ENCODE peak calls at places on chromosomes 13 and 19, in ten cellular contexts. One of them, this sample, is unnamed.

GRCh38 chr19:46000497-46001246 is 5.4 kb downstream of the CCDC61 start:
- DNase-seq in left ventricle myocardium superior: peak
- DNase-seq in mucosa of descending colon: peak
- DNase-seq in neural progenitor cell: peak
- DNase-seq in NCI-H748 treated with DMSO at 0.1 percent for 48 hours: peak
- DNase-seq in stimulated activated CD4-positive, alpha-beta T cell treated with anti-CD3 and anti-CD28 coated beads, Interleukin-2, amount 100 ng/mL, for 48 hours: peak
- DNase-seq in activated T-helper 1 cell treated with anti-CD3 and anti-CD28 coated beads, Interleukin-12 subunit alpha, Interleukin-12 subunit beta, Interleukin-2, Interleukin-4 antibody, amounts not matched to agents 30 ng/mL and 10 ng/mL and 1 ng/mL, durations not matched to agents 14 hours and 24 hours and 36 hours: peak
- DNase-seq in amygdala: no peak
- DNase-seq in effector memory CD8-positive, alpha-beta T cell: peak
- DNase-seq in ureter: no peak
- DNase-seq in this sample: peak

GRCh38 chr13:73364706-73365105 is 305.9 kb downstream of the KLF5 start:
- DNase-seq in activated T-helper 1 cell treated with anti-CD3 and anti-CD28 coated beads, Interleukin-12 subunit alpha, Interleukin-12 subunit beta, Interleukin-2, Interleukin-4 antibody, amounts not matched to agents 30 ng/mL and 10 ng/mL and 1 ng/mL, durations not matched to agents 14 hours and 24 hours and 36 hours: no peak
- DNase-seq in amygdala: no peak
- DNase-seq in left ventricle myocardium superior: no peak
- DNase-seq in ureter: no peak
- DNase-seq in neural progenitor cell: no peak
- DNase-seq in stimulated activated CD4-positive, alpha-beta T cell treated with anti-CD3 and anti-CD28 coated beads, Interleukin-2, amount 100 ng/mL, for 48 hours: no peak
- DNase-seq in effector memory CD8-positive, alpha-beta T cell: no peak
- DNase-seq in NCI-H748 treated with DMSO at 0.1 percent for 48 hours: peak
- DNase-seq in mucosa of descending colon: peak
- DNase-seq in this sample: no peak

GRCh38 chr19:12796146-12797071 is 5.1 kb downstream of the JUNB start:
- DNase-seq in ureter: peak
- DNase-seq in effector memory CD8-positive, alpha-beta T cell: peak
- DNase-seq in amygdala: peak
- DNase-seq in activated T-helper 1 cell treated with anti-CD3 and anti-CD28 coated beads, Interleukin-12 subunit alpha, Interleukin-12 subunit beta, Interleukin-2, Interleukin-4 antibody, amounts not matched to agents 30 ng/mL and 10 ng/mL and 1 ng/mL, durations not matched to agents 14 hours and 24 hours and 36 hours: peak
- DNase-seq in neural progenitor cell: peak
- DNase-seq in stimulated activated CD4-positive, alpha-beta T cell treated with anti-CD3 and anti-CD28 coated beads, Interleukin-2, amount 100 ng/mL, for 48 hours: peak
- DNase-seq in NCI-H748 treated with DMSO at 0.1 percent for 48 hours: peak
- DNase-seq in left ventricle myocardium superior: peak
- DNase-seq in mucosa of descending colon: peak
- DNase-seq in this sample: peak

GRCh38 chr13:25132984-25133383 is 37.0 kb downstream of the PABPC3 start:
- DNase-seq in neural progenitor cell: no peak
- DNase-seq in mucosa of descending colon: no peak
- DNase-seq in activated T-helper 1 cell treated with anti-CD3 and anti-CD28 coated beads, Interleukin-12 subunit alpha, Interleukin-12 subunit beta, Interleukin-2, Interleukin-4 antibody, amounts not matched to agents 30 ng/mL and 10 ng/mL and 1 ng/mL, durations not matched to agents 14 hours and 24 hours and 36 hours: no peak
- DNase-seq in ureter: no peak
- DNase-seq in effector memory CD8-positive, alpha-beta T cell: no peak
- DNase-seq in stimulated activated CD4-positive, alpha-beta T cell treated with anti-CD3 and anti-CD28 coated beads, Interleukin-2, amount 100 ng/mL, for 48 hours: no peak
- DNase-seq in NCI-H748 treated with DMSO at 0.1 percent for 48 hours: no peak
- DNase-seq in amygdala: no peak
- DNase-seq in left ventricle myocardium superior: no peak
- DNase-seq in this sample: no peak

GRCh38 chr19:9721861-9722260 is 46.7 kb downstream of the ZNF846 start:
- DNase-seq in NCI-H748 treated with DMSO at 0.1 percent for 48 hours: no peak
- DNase-seq in left ventricle myocardium superior: no peak
- DNase-seq in stimulated activated CD4-positive, alpha-beta T cell treated with anti-CD3 and anti-CD28 coated beads, Interleukin-2, amount 100 ng/mL, for 48 hours: no peak
- DNase-seq in amygdala: no peak
- DNase-seq in neural progenitor cell: peak
- DNase-seq in ureter: no peak
- DNase-seq in effector memory CD8-positive, alpha-beta T cell: no peak
- DNase-seq in mucosa of descending colon: no peak
- DNase-seq in activated T-helper 1 cell treated with anti-CD3 and anti-CD28 coated beads, Interleukin-12 subunit alpha, Interleukin-12 subunit beta, Interleukin-2, Interleukin-4 antibody, amounts not matched to agents 30 ng/mL and 10 ng/mL and 1 ng/mL, durations not matched to agents 14 hours and 24 hours and 36 hours: no peak
- DNase-seq in this sample: no peak

GRCh38 chr13:74868044-74868443 is 613.9 kb downstream of the TBC1D4 start:
- DNase-seq in ureter: no peak
- DNase-seq in mucosa of descending colon: no peak
- DNase-seq in NCI-H748 treated with DMSO at 0.1 percent for 48 hours: no peak
- DNase-seq in amygdala: no peak
- DNase-seq in activated T-helper 1 cell treated with anti-CD3 and anti-CD28 coated beads, Interleukin-12 subunit alpha, Interleukin-12 subunit beta, Interleukin-2, Interleukin-4 antibody, amounts not matched to agents 30 ng/mL and 10 ng/mL and 1 ng/mL, durations not matched to agents 14 hours and 24 hours and 36 hours: no peak
- DNase-seq in left ventricle myocardium superior: no peak
- DNase-seq in stimulated activated CD4-positive, alpha-beta T cell treated with anti-CD3 and anti-CD28 coated beads, Interleukin-2, amount 100 ng/mL, for 48 hours: no peak
- DNase-seq in neural progenitor cell: no peak
- DNase-seq in effector memory CD8-positive, alpha-beta T cell: no peak
- DNase-seq in this sample: no peak

GRCh38 chr13:74134777-74135305 is 637 bp upstream of the KLF12 start:
- DNase-seq in NCI-H748 treated with DMSO at 0.1 percent for 48 hours: peak
- DNase-seq in mucosa of descending colon: peak
- DNase-seq in stimulated activated CD4-positive, alpha-beta T cell treated with anti-CD3 and anti-CD28 coated beads, Interleukin-2, amount 100 ng/mL, for 48 hours: peak
- DNase-seq in activated T-helper 1 cell treated with anti-CD3 and anti-CD28 coated beads, Interleukin-12 subunit alpha, Interleukin-12 subunit beta, Interleukin-2, Interleukin-4 antibody, amounts not matched to agents 30 ng/mL and 10 ng/mL and 1 ng/mL, durations not matched to agents 14 hours and 24 hours and 36 hours: peak
- DNase-seq in neural progenitor cell: peak
- DNase-seq in effector memory CD8-positive, alpha-beta T cell: peak
- DNase-seq in left ventricle myocardium superior: peak
- DNase-seq in amygdala: no peak
- DNase-seq in ureter: no peak
- DNase-seq in this sample: peak

GRCh38 chr19:1729568-1729925 is 23.8 kb upstream of the ONECUT3 start:
- DNase-seq in stimulated activated CD4-positive, alpha-beta T cell treated with anti-CD3 and anti-CD28 coated beads, Interleukin-2, amount 100 ng/mL, for 48 hours: no peak
- DNase-seq in amygdala: no peak
- DNase-seq in ureter: no peak
- DNase-seq in mucosa of descending colon: no peak
- DNase-seq in effector memory CD8-positive, alpha-beta T cell: no peak
- DNase-seq in neural progenitor cell: no peak
- DNase-seq in activated T-helper 1 cell treated with anti-CD3 and anti-CD28 coated beads, Interleukin-12 subunit alpha, Interleukin-12 subunit beta, Interleukin-2, Interleukin-4 antibody, amounts not matched to agents 30 ng/mL and 10 ng/mL and 1 ng/mL, durations not matched to agents 14 hours and 24 hours and 36 hours: no peak
- DNase-seq in NCI-H748 treated with DMSO at 0.1 percent for 48 hours: no peak
- DNase-seq in left ventricle myocardium superior: no peak
- DNase-seq in this sample: no peak

GRCh38 chr19:42267644-42268141 is 1.4 kb upstream of the CIC start:
- DNase-seq in neural progenitor cell: no peak
- DNase-seq in mucosa of descending colon: no peak
- DNase-seq in left ventricle myocardium superior: no peak
- DNase-seq in ureter: no peak
- DNase-seq in NCI-H748 treated with DMSO at 0.1 percent for 48 hours: no peak
- DNase-seq in activated T-helper 1 cell treated with anti-CD3 and anti-CD28 coated beads, Interleukin-12 subunit alpha, Interleukin-12 subunit beta, Interleukin-2, Interleukin-4 antibody, amounts not matched to agents 30 ng/mL and 10 ng/mL and 1 ng/mL, durations not matched to agents 14 hours and 24 hours and 36 hours: no peak
- DNase-seq in effector memory CD8-positive, alpha-beta T cell: no peak
- DNase-seq in stimulated activated CD4-positive, alpha-beta T cell treated with anti-CD3 and anti-CD28 coated beads, Interleukin-2, amount 100 ng/mL, for 48 hours: no peak
- DNase-seq in amygdala: no peak
- DNase-seq in this sample: no peak

GRCh38 chr13:83881917-83882625 is at the start of gene SLITRK1:
- DNase-seq in NCI-H748 treated with DMSO at 0.1 percent for 48 hours: peak
- DNase-seq in activated T-helper 1 cell treated with anti-CD3 and anti-CD28 coated beads, Interleukin-12 subunit alpha, Interleukin-12 subunit beta, Interleukin-2, Interleukin-4 antibody, amounts not matched to agents 30 ng/mL and 10 ng/mL and 1 ng/mL, durations not matched to agents 14 hours and 24 hours and 36 hours: peak
- DNase-seq in stimulated activated CD4-positive, alpha-beta T cell treated with anti-CD3 and anti-CD28 coated beads, Interleukin-2, amount 100 ng/mL, for 48 hours: no peak
- DNase-seq in ureter: no peak
- DNase-seq in neural progenitor cell: peak
- DNase-seq in left ventricle myocardium superior: peak
- DNase-seq in amygdala: peak
- DNase-seq in effector memory CD8-positive, alpha-beta T cell: peak
- DNase-seq in mucosa of descending colon: peak
- DNase-seq in this sample: peak

GRCh38 chr13:33279898-33280549 is 5.5 kb downstream of the STARD13 start:
- DNase-seq in neural progenitor cell: no peak
- DNase-seq in stimulated activated CD4-positive, alpha-beta T cell treated with anti-CD3 and anti-CD28 coated beads, Interleukin-2, amount 100 ng/mL, for 48 hours: no peak
- DNase-seq in ureter: no peak
- DNase-seq in effector memory CD8-positive, alpha-beta T cell: no peak
- DNase-seq in activated T-helper 1 cell treated with anti-CD3 and anti-CD28 coated beads, Interleukin-12 subunit alpha, Interleukin-12 subunit beta, Interleukin-2, Interleukin-4 antibody, amounts not matched to agents 30 ng/mL and 10 ng/mL and 1 ng/mL, durations not matched to agents 14 hours and 24 hours and 36 hours: no peak
- DNase-seq in amygdala: no peak
- DNase-seq in NCI-H748 treated with DMSO at 0.1 percent for 48 hours: no peak
- DNase-seq in mucosa of descending colon: no peak
- DNase-seq in left ventricle myocardium superior: no peak
- DNase-seq in this sample: no peak

GRCh38 chr19:6425732-6426686 is 1.4 kb upstream of the KHSRP start:
- DNase-seq in mucosa of descending colon: peak
- DNase-seq in left ventricle myocardium superior: no peak
- DNase-seq in stimulated activated CD4-positive, alpha-beta T cell treated with anti-CD3 and anti-CD28 coated beads, Interleukin-2, amount 100 ng/mL, for 48 hours: no peak
- DNase-seq in activated T-helper 1 cell treated with anti-CD3 and anti-CD28 coated beads, Interleukin-12 subunit alpha, Interleukin-12 subunit beta, Interleukin-2, Interleukin-4 antibody, amounts not matched to agents 30 ng/mL and 10 ng/mL and 1 ng/mL, durations not matched to agents 14 hours and 24 hours and 36 hours: no peak
- DNase-seq in neural progenitor cell: no peak
- DNase-seq in ureter: no peak
- DNase-seq in effector memory CD8-positive, alpha-beta T cell: no peak
- DNase-seq in amygdala: no peak
- DNase-seq in NCI-H748 treated with DMSO at 0.1 percent for 48 hours: no peak
- DNase-seq in this sample: no peak

GRCh38 chr13:51330741-51331140 is 8.8 kb upstream of the SERPINE3 start:
- DNase-seq in NCI-H748 treated with DMSO at 0.1 percent for 48 hours: no peak
- DNase-seq in stimulated activated CD4-positive, alpha-beta T cell treated with anti-CD3 and anti-CD28 coated beads, Interleukin-2, amount 100 ng/mL, for 48 hours: no peak
- DNase-seq in effector memory CD8-positive, alpha-beta T cell: no peak
- DNase-seq in activated T-helper 1 cell treated with anti-CD3 and anti-CD28 coated beads, Interleukin-12 subunit alpha, Interleukin-12 subunit beta, Interleukin-2, Interleukin-4 antibody, amounts not matched to agents 30 ng/mL and 10 ng/mL and 1 ng/mL, durations not matched to agents 14 hours and 24 hours and 36 hours: no peak
- DNase-seq in amygdala: no peak
- DNase-seq in neural progenitor cell: no peak
- DNase-seq in ureter: no peak
- DNase-seq in left ventricle myocardium superior: no peak
- DNase-seq in mucosa of descending colon: no peak
- DNase-seq in this sample: no peak

GRCh38 chr19:43776285-43776684 is 4.5 kb downstream of the KCNN4 start:
- DNase-seq in left ventricle myocardium superior: no peak
- DNase-seq in activated T-helper 1 cell treated with anti-CD3 and anti-CD28 coated beads, Interleukin-12 subunit alpha, Interleukin-12 subunit beta, Interleukin-2, Interleukin-4 antibody, amounts not matched to agents 30 ng/mL and 10 ng/mL and 1 ng/mL, durations not matched to agents 14 hours and 24 hours and 36 hours: no peak
- DNase-seq in amygdala: no peak
- DNase-seq in stimulated activated CD4-positive, alpha-beta T cell treated with anti-CD3 and anti-CD28 coated beads, Interleukin-2, amount 100 ng/mL, for 48 hours: no peak
- DNase-seq in effector memory CD8-positive, alpha-beta T cell: no peak
- DNase-seq in neural progenitor cell: no peak
- DNase-seq in ureter: no peak
- DNase-seq in NCI-H748 treated with DMSO at 0.1 percent for 48 hours: no peak
- DNase-seq in mucosa of descending colon: no peak
- DNase-seq in this sample: no peak

GRCh38 chr13:111410232-111411021 is 90.0 kb downstream of the TEX29 start:
- DNase-seq in ureter: no peak
- DNase-seq in amygdala: no peak
- DNase-seq in stimulated activated CD4-positive, alpha-beta T cell treated with anti-CD3 and anti-CD28 coated beads, Interleukin-2, amount 100 ng/mL, for 48 hours: no peak
- DNase-seq in neural progenitor cell: no peak
- DNase-seq in activated T-helper 1 cell treated with anti-CD3 and anti-CD28 coated beads, Interleukin-12 subunit alpha, Interleukin-12 subunit beta, Interleukin-2, Interleukin-4 antibody, amounts not matched to agents 30 ng/mL and 10 ng/mL and 1 ng/mL, durations not matched to agents 14 hours and 24 hours and 36 hours: no peak
- DNase-seq in left ventricle myocardium superior: no peak
- DNase-seq in NCI-H748 treated with DMSO at 0.1 percent for 48 hours: no peak
- DNase-seq in mucosa of descending colon: peak
- DNase-seq in effector memory CD8-positive, alpha-beta T cell: no peak
- DNase-seq in this sample: no peak

GRCh38 chr13:95002126-95002525 is 289.8 kb upstream of the SOX21 start:
- DNase-seq in amygdala: no peak
- DNase-seq in NCI-H748 treated with DMSO at 0.1 percent for 48 hours: no peak
- DNase-seq in mucosa of descending colon: no peak
- DNase-seq in stimulated activated CD4-positive, alpha-beta T cell treated with anti-CD3 and anti-CD28 coated beads, Interleukin-2, amount 100 ng/mL, for 48 hours: no peak
- DNase-seq in left ventricle myocardium superior: no peak
- DNase-seq in effector memory CD8-positive, alpha-beta T cell: no peak
- DNase-seq in activated T-helper 1 cell treated with anti-CD3 and anti-CD28 coated beads, Interleukin-12 subunit alpha, Interleukin-12 subunit beta, Interleukin-2, Interleukin-4 antibody, amounts not matched to agents 30 ng/mL and 10 ng/mL and 1 ng/mL, durations not matched to agents 14 hours and 24 hours and 36 hours: no peak
- DNase-seq in neural progenitor cell: no peak
- DNase-seq in ureter: no peak
- DNase-seq in this sample: no peak

GRCh38 chr13:80361883-80362327 is 21.0 kb upstream of the SPRY2 start:
- DNase-seq in mucosa of descending colon: peak
- DNase-seq in amygdala: no peak
- DNase-seq in activated T-helper 1 cell treated with anti-CD3 and anti-CD28 coated beads, Interleukin-12 subunit alpha, Interleukin-12 subunit beta, Interleukin-2, Interleukin-4 antibody, amounts not matched to agents 30 ng/mL and 10 ng/mL and 1 ng/mL, durations not matched to agents 14 hours and 24 hours and 36 hours: no peak
- DNase-seq in ureter: no peak
- DNase-seq in effector memory CD8-positive, alpha-beta T cell: no peak
- DNase-seq in NCI-H748 treated with DMSO at 0.1 percent for 48 hours: no peak
- DNase-seq in left ventricle myocardium superior: no peak
- DNase-seq in stimulated activated CD4-positive, alpha-beta T cell treated with anti-CD3 and anti-CD28 coated beads, Interleukin-2, amount 100 ng/mL, for 48 hours: no peak
- DNase-seq in neural progenitor cell: peak
- DNase-seq in this sample: no peak

GRCh38 chr13:33825083-33825482 is 7.1 kb downstream of the RFC3 start:
- DNase-seq in mucosa of descending colon: no peak
- DNase-seq in ureter: no peak
- DNase-seq in effector memory CD8-positive, alpha-beta T cell: no peak
- DNase-seq in activated T-helper 1 cell treated with anti-CD3 and anti-CD28 coated beads, Interleukin-12 subunit alpha, Interleukin-12 subunit beta, Interleukin-2, Interleukin-4 antibody, amounts not matched to agents 30 ng/mL and 10 ng/mL and 1 ng/mL, durations not matched to agents 14 hours and 24 hours and 36 hours: no peak
- DNase-seq in NCI-H748 treated with DMSO at 0.1 percent for 48 hours: no peak
- DNase-seq in amygdala: no peak
- DNase-seq in stimulated activated CD4-positive, alpha-beta T cell treated with anti-CD3 and anti-CD28 coated beads, Interleukin-2, amount 100 ng/mL, for 48 hours: no peak
- DNase-seq in left ventricle myocardium superior: no peak
- DNase-seq in neural progenitor cell: no peak
- DNase-seq in this sample: no peak

GRCh38 chr13:36151591-36151990 is 20.4 kb upstream of the DCLK1 start:
- DNase-seq in activated T-helper 1 cell treated with anti-CD3 and anti-CD28 coated beads, Interleukin-12 subunit alpha, Interleukin-12 subunit beta, Interleukin-2, Interleukin-4 antibody, amounts not matched to agents 30 ng/mL and 10 ng/mL and 1 ng/mL, durations not matched to agents 14 hours and 24 hours and 36 hours: no peak
- DNase-seq in mucosa of descending colon: no peak
- DNase-seq in neural progenitor cell: no peak
- DNase-seq in left ventricle myocardium superior: no peak
- DNase-seq in amygdala: no peak
- DNase-seq in stimulated activated CD4-positive, alpha-beta T cell treated with anti-CD3 and anti-CD28 coated beads, Interleukin-2, amount 100 ng/mL, for 48 hours: no peak
- DNase-seq in NCI-H748 treated with DMSO at 0.1 percent for 48 hours: no peak
- DNase-seq in ureter: no peak
- DNase-seq in effector memory CD8-positive, alpha-beta T cell: no peak
- DNase-seq in this sample: no peak

GRCh38 chr19:50392759-50393158 is 8.6 kb downstream of the POLD1 start:
- DNase-seq in mucosa of descending colon: no peak
- DNase-seq in effector memory CD8-positive, alpha-beta T cell: no peak
- DNase-seq in amygdala: no peak
- DNase-seq in activated T-helper 1 cell treated with anti-CD3 and anti-CD28 coated beads, Interleukin-12 subunit alpha, Interleukin-12 subunit beta, Interleukin-2, Interleukin-4 antibody, amounts not matched to agents 30 ng/mL and 10 ng/mL and 1 ng/mL, durations not matched to agents 14 hours and 24 hours and 36 hours: no peak
- DNase-seq in ureter: no peak
- DNase-seq in stimulated activated CD4-positive, alpha-beta T cell treated with anti-CD3 and anti-CD28 coated beads, Interleukin-2, amount 100 ng/mL, for 48 hours: no peak
- DNase-seq in NCI-H748 treated with DMSO at 0.1 percent for 48 hours: no peak
- DNase-seq in left ventricle myocardium superior: no peak
- DNase-seq in neural progenitor cell: no peak
- DNase-seq in this sample: no peak

GRCh38 chr19:679418-680286 is 3.5 kb downstream of the FSTL3 start:
- DNase-seq in stimulated activated CD4-positive, alpha-beta T cell treated with anti-CD3 and anti-CD28 coated beads, Interleukin-2, amount 100 ng/mL, for 48 hours: no peak
- DNase-seq in ureter: peak
- DNase-seq in NCI-H748 treated with DMSO at 0.1 percent for 48 hours: no peak
- DNase-seq in effector memory CD8-positive, alpha-beta T cell: no peak
- DNase-seq in activated T-helper 1 cell treated with anti-CD3 and anti-CD28 coated beads, Interleukin-12 subunit alpha, Interleukin-12 subunit beta, Interleukin-2, Interleukin-4 antibody, amounts not matched to agents 30 ng/mL and 10 ng/mL and 1 ng/mL, durations not matched to agents 14 hours and 24 hours and 36 hours: no peak
- DNase-seq in left ventricle myocardium superior: peak
- DNase-seq in neural progenitor cell: peak
- DNase-seq in amygdala: no peak
- DNase-seq in mucosa of descending colon: peak
- DNase-seq in this sample: no peak

GRCh38 chr19:18496167-18496979 is 25.5 kb downstream of the ELL start:
- DNase-seq in activated T-helper 1 cell treated with anti-CD3 and anti-CD28 coated beads, Interleukin-12 subunit alpha, Interleukin-12 subunit beta, Interleukin-2, Interleukin-4 antibody, amounts not matched to agents 30 ng/mL and 10 ng/mL and 1 ng/mL, durations not matched to agents 14 hours and 24 hours and 36 hours: peak
- DNase-seq in mucosa of descending colon: peak
- DNase-seq in effector memory CD8-positive, alpha-beta T cell: peak
- DNase-seq in stimulated activated CD4-positive, alpha-beta T cell treated with anti-CD3 and anti-CD28 coated beads, Interleukin-2, amount 100 ng/mL, for 48 hours: no peak
- DNase-seq in NCI-H748 treated with DMSO at 0.1 percent for 48 hours: no peak
- DNase-seq in neural progenitor cell: no peak
- DNase-seq in left ventricle myocardium superior: peak
- DNase-seq in amygdala: no peak
- DNase-seq in ureter: no peak
- DNase-seq in this sample: no peak

GRCh38 chr19:35486268-35486708 is 4.0 kb downstream of the KRTDAP start:
- DNase-seq in stimulated activated CD4-positive, alpha-beta T cell treated with anti-CD3 and anti-CD28 coated beads, Interleukin-2, amount 100 ng/mL, for 48 hours: no peak
- DNase-seq in neural progenitor cell: no peak
- DNase-seq in NCI-H748 treated with DMSO at 0.1 percent for 48 hours: no peak
- DNase-seq in activated T-helper 1 cell treated with anti-CD3 and anti-CD28 coated beads, Interleukin-12 subunit alpha, Interleukin-12 subunit beta, Interleukin-2, Interleukin-4 antibody, amounts not matched to agents 30 ng/mL and 10 ng/mL and 1 ng/mL, durations not matched to agents 14 hours and 24 hours and 36 hours: no peak
- DNase-seq in effector memory CD8-positive, alpha-beta T cell: no peak
- DNase-seq in mucosa of descending colon: no peak
- DNase-seq in left ventricle myocardium superior: no peak
- DNase-seq in amygdala: no peak
- DNase-seq in ureter: no peak
- DNase-seq in this sample: no peak

This sample was measured in NCI-H1930.